ENCODE peak calls at places on chromosome 21, in seven cellular contexts. H, W, D, J, N, K and X are unnamed samples.

GRCh38 chr21:35265170-35265877 is 216.2 kb upstream of the RUNX1 start:
- DNase-seq in H (peak; percentile 79), W (no peak), D (no peak), J (no peak), N (no peak), K (peak; percentile 53), X (no peak)

GRCh38 chr21:35203093-35204021 is 154.3 kb upstream of the RUNX1 start:
- DNase-seq in H (peak; percentile 93), W (no peak), D (no peak), J (no peak), N (no peak), K (no peak), X (no peak)

GRCh38 chr21:15631342-15631741 is 98.4 kb upstream of the USP25 start:
- DNase-seq in H (peak; percentile 71), W (no peak), D (no peak), J (no peak), N (no peak), K (no peak), X (peak; percentile 66)

GRCh38 chr21:38887750-38888149 is 82.0 kb downstream of the ETS2 start:
- DNase-seq in H (no peak), W (no peak), D (no peak), J (no peak), N (no peak), K (no peak), X (no peak)

GRCh38 chr21:44751799-44752636 is 40.6 kb upstream of the TSPEAR start:
- DNase-seq in H (no peak), W (no peak), D (no peak), J (no peak), N (no peak), K (no peak), X (no peak)

GRCh38 chr21:31343680-31344480 is at the start of gene TIAM1:
- DNase-seq in H (peak; percentile 66), W (no peak), D (peak; percentile 42), J (no peak), N (peak; percentile 5), K (no peak), X (peak; percentile 59)

GRCh38 chr21:19844334-19844733 is 1153.9 kb upstream of the NCAM2 start:
- DNase-seq in H (no peak), W (no peak), D (no peak), J (no peak), N (no peak), K (no peak), X (no peak)

GRCh38 chr21:16775056-16775455 is 737.8 kb upstream of the CXADR start:
- DNase-seq in H (no peak), W (no peak), D (no peak), J (no peak), N (no peak), K (no peak), X (no peak)

GRCh38 chr21:34065015-34065414 is 8.4 kb upstream of the MRPS6 start:
- DNase-seq in H (no peak), W (no peak), D (no peak), J (no peak), N (no peak), K (no peak), X (no peak)

GRCh38 chr21:44375281-44375651 is 21.8 kb downstream of the TRPM2 start:
- DNase-seq in H (no peak), W (no peak), D (no peak), J (peak; percentile 32), N (no peak), K (no peak), X (no peak)

GRCh38 chr21:36015096-36015495 is 45.2 kb downstream of the SETD4 start:
- DNase-seq in H (no peak), W (no peak), D (no peak), J (no peak), N (no peak), K (no peak), X (no peak)

GRCh38 chr21:41659791-41660560 is 106.9 kb downstream of the RIPK4 start:
- DNase-seq in H (peak; percentile 24), W (no peak), D (no peak), J (no peak), N (peak; percentile 80), K (no peak), X (peak; percentile 56)

GRCh38 chr21:32332463-32332951 is 33.9 kb downstream of the MRAP start:
- DNase-seq in H (no peak), W (no peak), D (no peak), J (no peak), N (no peak), K (no peak), X (no peak)

GRCh38 chr21:37914211-37914900 is 1.9 kb downstream of the KCNJ6 start:
- DNase-seq in H (peak; percentile 22), W (peak; percentile 12), D (peak; percentile 69), J (no peak), N (no peak), K (no peak), X (peak; percentile 2)

GRCh38 chr21:28523367-28523766 is 469.3 kb downstream of the LTN1 start:
- DNase-seq in H (no peak), W (no peak), D (no peak), J (no peak), N (no peak), K (no peak), X (no peak)

GRCh38 chr21:44838951-44839350 is 21.1 kb upstream of the SUMO3 start:
- DNase-seq in H (no peak), W (no peak), D (no peak), J (no peak), N (no peak), K (no peak), X (no peak)

GRCh38 chr21:43192501-43193081 is 23.8 kb downstream of the CRYAA start:
- DNase-seq in H (no peak), W (peak; percentile 9), D (no peak), J (no peak), N (no peak), K (no peak), X (no peak)

GRCh38 chr21:34126269-34126668 is 52.9 kb downstream of the MRPS6 start:
- DNase-seq in H (peak; percentile 53), W (no peak), D (peak; percentile 37), J (peak; percentile 61), N (no peak), K (no peak), X (peak; percentile 35)

GRCh38 chr21:45543710-45544448 is 1.6 kb upstream of the SLC19A1 start:
- DNase-seq in H (no peak), W (peak; percentile 13), D (no peak), J (no peak), N (no peak), K (no peak), X (no peak)

GRCh38 chr21:44550807-44551206 is 498 bp downstream of the KRTAP10-2 start:
- DNase-seq in H (no peak), W (no peak), D (no peak), J (no peak), N (no peak), K (no peak), X (no peak)

GRCh38 chr21:26389971-26390641 is 183.0 kb downstream of the CYYR1 start:
- DNase-seq in H (peak; percentile 21), W (no peak), D (no peak), J (no peak), N (no peak), K (peak; percentile 89), X (peak; percentile 39)

GRCh38 chr21:17793675-17794123 is 25.5 kb downstream of the C21orf91 start:
- DNase-seq in H (peak; percentile 70), W (no peak), D (no peak), J (no peak), N (no peak), K (no peak), X (peak; percentile 19)

GRCh38 chr21:40732998-40733397 is 114.0 kb downstream of the DSCAM start:
- DNase-seq in H (no peak), W (no peak), D (no peak), J (no peak), N (no peak), K (no peak), X (no peak)

GRCh38 chr21:45430521-45431501 is 25.8 kb downstream of the COL18A1 start:
- DNase-seq in H (peak; percentile 65), W (peak; percentile 45), D (peak; percentile 78), J (no peak), N (no peak), K (no peak), X (peak; percentile 85)

GRCh38 chr21:23921670-23922418 is 1685.4 kb downstream of the MRPL39 start:
- DNase-seq in H (no peak), W (no peak), D (no peak), J (no peak), N (no peak), K (no peak), X (no peak)